ENCODE peak calls at places on chromosomes 13 and 19, in four cellular contexts. J is K562, U is GM12878, V is GM12891. B is an unnamed sample.

GRCh38 chr13:98300956-98301641 is 124.0 kb upstream of the RNF113B start:
- DNase-seq in J (no peak), V (no peak), U (no peak), B (no peak)

GRCh38 chr19:49843265-49843664 is 7.7 kb upstream of the PTOV1 start:
- DNase-seq in V (no peak), J (no peak), U (peak), B (no peak)

GRCh38 chr13:37141011-37141410 is 35.5 kb upstream of the CSNK1A1L start:
- DNase-seq in J (no peak), U (no peak), V (no peak), B (no peak)

GRCh38 chr19:48445256-48445605 is 552 bp upstream of the GRWD1 start:
- DNase-seq in V (no peak), U (no peak), J (peak), B (peak)

GRCh38 chr19:48806818-48807589 is 3.8 kb downstream of the BCAT2 start:
- DNase-seq in V (no peak), U (no peak), J (peak), B (peak)

GRCh38 chr19:20325151-20325550 is 158.1 kb downstream of the ZNF486 start:
- DNase-seq in V (no peak), J (no peak), U (no peak), B (no peak)

GRCh38 chr19:17560205-17560595 is 4.8 kb downstream of the COLGALT1 start:
- DNase-seq in V (no peak), J (no peak), U (no peak), B (no peak)

GRCh38 chr19:5533257-5533656 is 34.5 kb downstream of the TINCR start:
- DNase-seq in V (no peak), J (no peak), U (no peak), B (no peak)

GRCh38 chr13:73261739-73262216 is 203.0 kb downstream of the KLF5 start:
- DNase-seq in V (no peak), J (no peak), U (no peak), B (no peak)

GRCh38 chr13:51826606-51827005 is 18.4 kb downstream of the TMEM272 start:
- DNase-seq in U (no peak), J (no peak), V (no peak), B (no peak)

GRCh38 chr19:41861846-41862245 is 1.8 kb downstream of the RPS19 start:
- DNase-seq in U (no peak), J (no peak), V (no peak), B (no peak)

GRCh38 chr19:41861098-41861768 is 1.2 kb downstream of the RPS19 start:
- DNase-seq in U (no peak), J (no peak), V (no peak), B (peak)

GRCh38 chr19:41859213-41859617 is 840 bp upstream of the RPS19 start:
- DNase-seq in U (no peak), V (no peak), J (no peak), B (no peak)

GRCh38 chr19:41860419-41861097 is 503 bp downstream of the RPS19 start:
- DNase-seq in J (no peak), U (no peak), V (no peak), B (no peak)

GRCh38 chr19:41859618-41860418 is at the start of gene RPS19:
- DNase-seq in V (peak), U (peak), J (peak), B (peak)
- TF ChIP-seq SPI1 in V (peak), U (peak), J (peak), B (peak)

GRCh38 chr19:54682306-54682705 is 19.5 kb downstream of the LILRB4 start:
- DNase-seq in J (no peak), U (no peak), V (no peak), B (no peak)

GRCh38 chr19:54684537-54684936 is 21.8 kb downstream of the LILRB4 start:
- DNase-seq in J (peak), V (no peak), U (no peak), B (peak)
- TF ChIP-seq SPI1 in J (no peak), V (no peak), U (no peak), B (no peak)

GRCh38 chr19:3770136-3771032 is 1.6 kb downstream of the RAX2 start:
- DNase-seq in V (no peak), U (no peak), J (no peak), B (no peak)

GRCh38 chr19:3768748-3769099 is 3.3 kb downstream of the RAX2 start:
- DNase-seq in U (no peak), V (no peak), J (no peak), B (no peak)

GRCh38 chr19:3769494-3769893 is 2.5 kb downstream of the RAX2 start:
- DNase-seq in U (no peak), J (no peak), V (no peak), B (no peak)

GRCh38 chr19:3771906-3772450 is at the start of gene RAX2:
- DNase-seq in U (no peak), V (no peak), J (peak), B (no peak)

GRCh38 chr19:3771033-3771905 is 759 bp downstream of the RAX2 start:
- DNase-seq in U (no peak), V (no peak), J (no peak), B (no peak)
- TF ChIP-seq SPI1 in U (no peak), V (no peak), J (no peak), B (no peak)

GRCh38 chr13:101875717-101876393 is 423.4 kb downstream of the ITGBL1 start:
- DNase-seq in U (no peak), J (no peak), V (no peak), B (no peak)
- TF ChIP-seq SPI1 in U (no peak), J (no peak), V (no peak), B (no peak)

GRCh38 chr19:32971715-32972540 is at the start of the genes CEP89 and FAAP24:
- DNase-seq in V (peak), J (peak), U (peak), B (peak)
- TF ChIP-seq SPI1 in V (no peak), J (no peak), U (no peak), B (no peak)

GRCh38 chr19:383922-384800 is 24.8 kb downstream of the C2CD4C start:
- DNase-seq in V (no peak), U (peak), J (peak), B (no peak)
- TF ChIP-seq SPI1 in V (no peak), U (no peak), J (no peak), B (no peak)

GRCh38 chr19:31352782-31353651 is 3.8 kb upstream of the TSHZ3 start:
- DNase-seq in J (no peak), U (no peak), V (no peak), B (no peak)

GRCh38 chr19:31350033-31350692 is 927 bp upstream of the TSHZ3 start:
- DNase-seq in U (no peak), J (peak), V (no peak), B (no peak)

GRCh38 chr19:31352296-31352781 is 3.1 kb upstream of the TSHZ3 start:
- DNase-seq in V (no peak), J (no peak), U (no peak), B (no peak)

GRCh38 chr19:31350693-31351211 is 1.5 kb upstream of the TSHZ3 start:
- DNase-seq in J (peak), V (no peak), U (no peak), B (no peak)

GRCh38 chr19:31351212-31352193 is 2.3 kb upstream of the TSHZ3 start:
- DNase-seq in V (no peak), J (no peak), U (no peak), B (no peak)
- TF ChIP-seq SPI1 in V (no peak), J (no peak), U (no peak), B (no peak)

DNA sequence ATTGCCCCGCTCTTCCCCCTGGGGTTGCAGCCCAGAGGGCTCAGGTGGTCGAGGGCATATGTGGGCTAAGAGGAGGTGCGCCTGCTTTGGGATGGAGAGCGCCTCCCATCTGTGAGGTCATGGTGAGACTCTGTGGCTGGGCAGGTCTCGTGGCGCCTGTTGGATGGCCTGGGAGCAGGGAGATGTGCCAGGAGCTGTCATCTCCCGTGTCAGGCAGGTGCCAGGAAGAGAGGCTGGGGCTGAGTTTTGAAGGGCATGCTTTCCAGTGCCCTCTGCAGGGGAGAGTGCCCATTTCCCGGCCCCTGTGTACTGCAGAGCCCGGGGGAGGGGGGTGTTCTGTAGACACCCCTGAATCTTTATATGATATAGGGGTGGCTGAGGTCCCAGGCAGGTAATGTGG is 2.8 kb downstream of the WTIP start:
- DNase-seq in U (no peak), V (no peak), J (no peak), B (no peak)
- TF ChIP-seq SPI1 in U (no peak), V (no peak), J (no peak), B (no peak)

B was measured in HL-60.